ENCODE peak calls at places on chromosomes 4 and X, in nine cellular contexts. G is activated CD8-positive, alpha-beta T cell treated with anti-CD3 and anti-CD28 coated beads for 36 hours; C is CD8-positive, alpha-beta memory T cell; Q is dorsolateral prefrontal cortex; O is D341Med; Z is T follicular helper cell; F is GM19239; J is DMS153; N is NCI-H460. X is an unnamed sample.

GRCh38 chr4:4260185-4260751 is 12.2 kb upstream of the TMEM128 start:
- DNase-seq in G (peak; percentile 10), C (no peak), Q (no peak), O (no peak), Z (no peak), F (no peak), J (peak; percentile 22), N (no peak), X (no peak)

GRCh38 chrX:147917700-147918694 is 6.3 kb downstream of the FMR1 start:
- DNase-seq in G (peak; percentile 36), C (peak; percentile 1), Q (no peak), O (no peak), Z (no peak), F (peak; percentile 25), J (no peak), N (no peak), X (no peak)

GRCh38 chr4:5218376-5219069 is 167.2 kb downstream of the STK32B start:
- DNase-seq in G (no peak), C (no peak), Q (no peak), O (no peak), Z (no peak), F (no peak), J (no peak), N (no peak), X (no peak)

GRCh38 chrX:39813631-39814246 is 284.0 kb downstream of the BCOR start:
- DNase-seq in G (no peak), C (no peak), Q (peak; percentile 79), O (peak; percentile 82), Z (no peak), F (no peak), J (no peak), N (no peak), X (no peak)

GRCh38 chrX:20680998-20681397 is 414.3 kb upstream of the RPS6KA3 start:
- DNase-seq in G (no peak), C (no peak), Q (no peak), O (no peak), Z (no peak), F (no peak), J (no peak), N (no peak), X (no peak)

GRCh38 chrX:150489359-150490015 is 78.9 kb upstream of the MTM1 start:
- DNase-seq in G (no peak), C (no peak), Q (no peak), O (no peak), Z (no peak), F (no peak), J (no peak), N (no peak), X (no peak)

GRCh38 chr4:82839624-82840023 is 41.0 kb upstream of the SCD5 start:
- DNase-seq in G (no peak), C (no peak), Q (no peak), O (no peak), Z (no peak), F (no peak), J (no peak), N (no peak), X (no peak)

GRCh38 chr4:28443786-28444412 is 1583.3 kb downstream of the STIM2 start:
- DNase-seq in G (no peak), C (no peak), Q (no peak), O (no peak), Z (no peak), F (no peak), J (no peak), N (no peak), X (no peak)

GRCh38 chrX:102624105-102624504 is 24.8 kb downstream of the ARMCX5 start:
- DNase-seq in G (no peak), C (no peak), Q (no peak), O (no peak), Z (no peak), F (no peak), J (no peak), N (no peak), X (no peak)

GRCh38 chr4:75325316-75325715 is 188.9 kb downstream of the RCHY1 start:
- DNase-seq in G (no peak), C (no peak), Q (no peak), O (no peak), Z (no peak), F (no peak), J (no peak), N (no peak), X (no peak)

GRCh38 chr4:139900964-139901376 is 235.4 kb downstream of the MGST2 start:
- DNase-seq in G (no peak), C (no peak), Q (no peak), O (no peak), Z (no peak), F (no peak), J (no peak), N (peak; percentile 28), X (no peak)

GRCh38 chr4:180999217-180999616 is 1244.0 kb upstream of the TENM3 start:
- DNase-seq in G (no peak), C (no peak), Q (no peak), O (no peak), Z (no peak), F (no peak), J (peak; percentile 6), N (no peak), X (no peak)

GRCh38 chr4:145804134-145804533 is 124.2 kb downstream of the C4orf51 start:
- DNase-seq in G (no peak), C (no peak), Q (no peak), O (no peak), Z (no peak), F (no peak), J (no peak), N (no peak), X (no peak)

GRCh38 chrX:68834371-68835103 is 5.7 kb downstream of the EFNB1 start:
- DNase-seq in G (no peak), C (no peak), Q (no peak), O (no peak), Z (no peak), F (no peak), J (no peak), N (no peak), X (no peak)

GRCh38 chr4:153509724-153510123 is 43.6 kb downstream of the TMEM131L start:
- DNase-seq in G (no peak), C (no peak), Q (no peak), O (no peak), Z (no peak), F (no peak), J (peak; percentile 41), N (no peak), X (no peak)

GRCh38 chrX:40418413-40419195 is 162.2 kb upstream of the ATP6AP2 start:
- DNase-seq in G (peak; percentile 28), C (peak; percentile 13), Q (no peak), O (no peak), Z (no peak), F (no peak), J (no peak), N (no peak), X (no peak)

GRCh38 chr4:92163348-92163747 is 140.4 kb upstream of the GRID2 start:
- DNase-seq in G (no peak), C (no peak), Q (no peak), O (no peak), Z (no peak), F (no peak), J (no peak), N (no peak), X (no peak)

GRCh38 chr4:113468165-113469022 is 293.1 kb downstream of the CAMK2D start:
- DNase-seq in G (peak; percentile 57), C (no peak), Q (no peak), O (no peak), Z (no peak), F (no peak), J (peak; percentile 8), N (peak; percentile 81), X (no peak)

GRCh38 chr4:169268951-169269781 is 1.6 kb downstream of the SH3RF1 start:
- DNase-seq in G (no peak), C (no peak), Q (no peak), O (no peak), Z (no peak), F (no peak), J (no peak), N (no peak), X (no peak)

GRCh38 chr4:89904524-89904923 is 9.9 kb downstream of the MMRN1 start:
- DNase-seq in G (no peak), C (no peak), Q (no peak), O (no peak), Z (no peak), F (no peak), J (peak; percentile 75), N (no peak), X (no peak)

GRCh38 chr4:188190461-188190860 is 51.2 kb downstream of the TRIML1 start:
- DNase-seq in G (no peak), C (no peak), Q (no peak), O (no peak), Z (no peak), F (no peak), J (no peak), N (no peak), X (no peak)

GRCh38 chr4:4856071-4857000 is 3.1 kb upstream of the MSX1 start:
- DNase-seq in G (no peak), C (no peak), Q (no peak), O (no peak), Z (no peak), F (no peak), J (no peak), N (no peak), X (no peak)

GRCh38 chr4:12889054-12889453 is 595.1 kb downstream of the RAB28 start:
- DNase-seq in G (no peak), C (no peak), Q (no peak), O (no peak), Z (no peak), F (no peak), J (no peak), N (no peak), X (no peak)

GRCh38 chrX:42530027-42530426 is 247.9 kb downstream of the PPP1R2C start:
- DNase-seq in G (no peak), C (no peak), Q (no peak), O (no peak), Z (no peak), F (no peak), J (no peak), N (no peak), X (no peak)

GRCh38 chr4:111630705-111631104 is 514.5 kb upstream of the FAM241A start:
- DNase-seq in G (no peak), C (no peak), Q (no peak), O (peak; percentile 42), Z (no peak), F (no peak), J (no peak), N (peak; percentile 34), X (no peak)

GRCh38 chr4:72690782-72691181 is 121.8 kb upstream of the ADAMTS3 start:
- DNase-seq in G (no peak), C (no peak), Q (no peak), O (no peak), Z (no peak), F (no peak), J (no peak), N (no peak), X (no peak)

GRCh38 chrX:54794795-54795194 is 3.3 kb downstream of the ITIH6 start:
- DNase-seq in G (no peak), C (no peak), Q (no peak), O (no peak), Z (no peak), F (no peak), J (no peak), N (no peak), X (no peak)

GRCh38 chr4:169263791-169264392 is 6.9 kb downstream of the SH3RF1 start:
- DNase-seq in G (no peak), C (no peak), Q (no peak), O (no peak), Z (no peak), F (no peak), J (no peak), N (no peak), X (no peak)

GRCh38 chrX:131136776-131137175 is 78.6 kb downstream of the ARHGAP36 start:
- DNase-seq in G (no peak), C (no peak), Q (no peak), O (no peak), Z (no peak), F (no peak), J (no peak), N (no peak), X (no peak)

GRCh38 chrX:152647978-152648377 is 10.3 kb downstream of the GABRQ start:
- DNase-seq in G (no peak), C (no peak), Q (no peak), O (no peak), Z (no peak), F (no peak), J (no peak), N (no peak), X (no peak)

GRCh38 chrX:883588-883987 is 253.0 kb downstream of the SHOX start:
- DNase-seq in G (no peak), C (no peak), Q (no peak), O (no peak), Z (no peak), F (no peak), J (no peak), N (no peak), X (no peak)